ENCODE peak calls at places on chromosome 5, in seven cellular contexts. E is glutamatergic neuron, Y is posterior cingulate gyrus, C is endothelial cell, L is ecto neural progenitor cell, M is ELF-1, V is putamen. R is an unnamed sample.

GRCh38 chr5:154756203-154756870 is 1.2 kb downstream of the LARP1 start:
- DNase-seq in L (peak; percentile 66), Y (no peak), V (no peak), E (peak; percentile 61), M (peak; percentile 66), C (peak; percentile 56), R (no peak)

GRCh38 chr5:135239461-135240282 is 159.4 kb downstream of the MACROH2A1 start:
- DNase-seq in M (peak; percentile 9), L (peak; percentile 41), C (no peak), E (no peak), V (no peak), Y (no peak), R (no peak)

GRCh38 chr5:55104036-55104767 is 1.8 kb downstream of the GZMA start:
- DNase-seq in V (no peak), M (peak; percentile 5), L (no peak), E (no peak), Y (no peak), C (no peak), R (peak; percentile 12)

GRCh38 chr5:171524461-171524860 is 105.0 kb downstream of the FGF18 start:
- DNase-seq in L (no peak), Y (no peak), M (no peak), V (no peak), C (no peak), E (no peak), R (no peak)

GRCh38 chr5:55081541-55081940 is 20.9 kb upstream of the GZMA start:
- DNase-seq in E (no peak), M (no peak), Y (no peak), V (no peak), C (no peak), L (no peak), R (no peak)

GRCh38 chr5:66655395-66656324 is 59.5 kb downstream of the MAST4 start:
- DNase-seq in L (no peak), E (no peak), C (no peak), M (no peak), Y (no peak), V (peak; percentile 47), R (peak; percentile 22)

GRCh38 chr5:161507591-161507990 is 38.9 kb downstream of the GABRB2 start:
- DNase-seq in M (no peak), Y (no peak), L (no peak), E (no peak), C (no peak), V (no peak), R (no peak)

GRCh38 chr5:172498431-172499129 is 44.3 kb upstream of the SH3PXD2B start:
- DNase-seq in L (peak; percentile 36), Y (no peak), M (peak; percentile 0), C (no peak), E (no peak), V (no peak), R (no peak)

GRCh38 chr5:513216-514100 is 10.8 kb downstream of the SLC9A3 start:
- DNase-seq in Y (no peak), L (no peak), V (no peak), C (no peak), E (no peak), M (peak; percentile 61), R (no peak)

GRCh38 chr5:57738306-57738705 is 255.7 kb upstream of the ACTBL2 start:
- DNase-seq in C (no peak), E (no peak), Y (no peak), V (no peak), M (no peak), L (no peak), R (no peak)

GRCh38 chr5:67077296-67077695 is 119.3 kb downstream of the CD180 start:
- DNase-seq in M (no peak), L (no peak), E (no peak), V (no peak), C (no peak), Y (no peak), R (no peak)

R was measured in iPS-NIHi11.